ENCODE peak calls at places on chromosomes 4 and X, in five cellular contexts. D, A, G, V and Z are unnamed samples.

GRCh38 chr4:66275381-66276060 is 605.2 kb upstream of the EPHA5 start:
- DNase-seq in A (no peak), V (no peak), D (no peak), G (no peak), Z (no peak)

GRCh38 chrX:39855748-39856129 is 242.0 kb downstream of the BCOR start:
- DNase-seq in G (peak), A (no peak), V (no peak), D (peak), Z (peak)

GRCh38 chr4:75769044-75769443 is 44.7 kb downstream of the USO1 start:
- DNase-seq in V (no peak), D (no peak), G (no peak), A (no peak), Z (no peak)

GRCh38 chr4:33914386-33914785 is 2329.9 kb downstream of the ARAP2 start:
- DNase-seq in V (no peak), D (no peak), A (no peak), G (no peak), Z (no peak)

GRCh38 chr4:2270341-2271165 is 8.6 kb upstream of the MXD4 start:
- DNase-seq in G (no peak), V (no peak), A (no peak), D (no peak), Z (no peak)

GRCh38 chrX:150202641-150203248 is 160.4 kb upstream of the MAMLD1 start:
- DNase-seq in G (no peak), A (no peak), V (peak), D (no peak), Z (no peak)

GRCh38 chrX:29243942-29244341 is 656.7 kb downstream of the IL1RAPL1 start:
- DNase-seq in A (no peak), G (no peak), V (no peak), D (no peak), Z (no peak)

GRCh38 chr4:52883183-52883621 is 21.1 kb downstream of the RASL11B start:
- DNase-seq in V (peak), G (no peak), A (no peak), D (no peak), Z (no peak)

GRCh38 chrX:47390676-47391234 is 20.4 kb downstream of the ZNF157 start:
- DNase-seq in A (no peak), V (no peak), D (no peak), G (no peak), Z (no peak)